ENCODE peak calls at places on chromosomes 4 and X, in four cellular contexts. T, G, A and V are unnamed samples.

GRCh38 chrX:11137543-11138139 is 26.5 kb downstream of the HCCS start:
- DNase-seq in T (no peak), G (peak), A (no peak), V (peak)

GRCh38 chr4:77040265-77040664 is 35.5 kb downstream of the CCNI start:
- DNase-seq in A (no peak), G (peak), T (no peak), V (peak)

GRCh38 chr4:114867291-114867690 is 246.1 kb downstream of the NDST4 start:
- DNase-seq in A (no peak), G (no peak), T (no peak), V (no peak)

GRCh38 chr4:5386921-5387320 is 321.4 kb downstream of the EVC2 start:
- DNase-seq in T (no peak), G (no peak), A (no peak), V (no peak)

GRCh38 chrX:112968351-112969133 is 127.9 kb upstream of the AMOT start:
- DNase-seq in A (no peak), G (peak), T (no peak), V (peak)

GRCh38 chr4:10762541-10762940 is 78.0 kb upstream of the CLNK start:
- DNase-seq in A (peak), G (peak), T (no peak), V (peak)

GRCh38 chrX:101385795-101386541 is at the start of gene BTK:
- DNase-seq in A (no peak), T (no peak), G (no peak), V (no peak)

GRCh38 chr4:150126201-150126879 is 48.1 kb downstream of the DCLK2 start:
- DNase-seq in A (no peak), T (no peak), G (peak), V (peak)

GRCh38 chr4:94446386-94446785 is 5.4 kb upstream of the PDLIM5 start:
- DNase-seq in T (no peak), G (peak), A (no peak), V (no peak)

GRCh38 chr4:152501846-152502536 is 33.9 kb downstream of the FBXW7 start:
- DNase-seq in T (no peak), A (no peak), G (peak), V (peak)

GRCh38 chr4:17063870-17064269 is 165.4 kb upstream of the LDB2 start:
- DNase-seq in G (peak), T (no peak), A (no peak), V (peak)

GRCh38 chr4:108060164-108060563 is 70.5 kb downstream of the HADH start:
- DNase-seq in T (peak), A (no peak), G (peak), V (peak)

GRCh38 chr4:183503497-183504063 is 1.3 kb upstream of the ING2 start:
- DNase-seq in T (no peak), A (no peak), G (peak), V (peak)

GRCh38 chr4:95732061-95732460 is 107.8 kb upstream of the PDHA2 start:
- DNase-seq in T (no peak), A (no peak), G (peak), V (no peak)

GRCh38 chr4:166312166-166312565 is 439.1 kb downstream of the TLL1 start:
- DNase-seq in T (no peak), G (peak), A (no peak), V (no peak)

GRCh38 chr4:8905773-8906667 is 34.4 kb upstream of the HMX1 start:
- DNase-seq in T (no peak), G (no peak), A (no peak), V (no peak)

GRCh38 chr4:12949719-12950118 is 534.4 kb downstream of the RAB28 start:
- DNase-seq in T (no peak), A (no peak), G (no peak), V (no peak)

GRCh38 chrX:10098235-10098819 is 58.4 kb upstream of the CLCN4 start:
- DNase-seq in G (no peak), A (no peak), T (no peak), V (peak)

GRCh38 chrX:122739770-122740169 is 444.3 kb upstream of the GRIA3 start:
- DNase-seq in G (peak), A (no peak), T (no peak), V (peak)

GRCh38 chrX:51608766-51609165 is 9.9 kb downstream of the CENPVL3 start:
- DNase-seq in A (no peak), G (peak), T (no peak), V (peak)

GRCh38 chr4:23368081-23368697 is 521.7 kb downstream of the PPARGC1A start:
- DNase-seq in T (peak), A (peak), G (no peak), V (no peak)

GRCh38 chr4:144399927-144400326 is 246.0 kb upstream of the HHIP start:
- DNase-seq in A (no peak), G (peak), T (peak), V (peak)